ENCODE peak calls at places on chromosomes 3 and 15, in four cellular contexts. S, D, G and E are unnamed samples.

GRCh38 chr3:71380096-71380495 is 203.4 kb downstream of the FOXP1 start:
- DNase-seq in S (peak; percentile 59), D (no peak), G (no peak), E (no peak)

GRCh38 chr3:197501496-197501878 is 54.3 kb downstream of the BDH1 start:
- DNase-seq in S (no peak), D (no peak), G (no peak), E (no peak)

GRCh38 chr15:92751528-92751927 is 96.0 kb upstream of the FAM174B start:
- DNase-seq in S (no peak), D (peak; percentile 48), G (no peak), E (no peak)

GRCh38 chr3:188559069-188559410 is 405.1 kb downstream of the LPP start:
- DNase-seq in S (no peak), D (no peak), G (no peak), E (no peak)

GRCh38 chr3:36409862-36410261 is 29.6 kb downstream of the STAC start:
- DNase-seq in S (no peak), D (no peak), G (no peak), E (no peak)

GRCh38 chr3:197224034-197224444 is 74.4 kb downstream of the DLG1 start:
- DNase-seq in S (no peak), D (peak; percentile 37), G (peak; percentile 68), E (no peak)

GRCh38 chr15:92616621-92617179 is 38.9 kb downstream of the FAM174B start:
- DNase-seq in S (peak; percentile 51), D (no peak), G (no peak), E (no peak)

GRCh38 chr3:7190094-7190493 is 329.2 kb downstream of the GRM7 start:
- DNase-seq in S (no peak), D (no peak), G (no peak), E (no peak)

GRCh38 chr15:40266828-40267304 is 16.0 kb downstream of the ANKRD63 start:
- DNase-seq in S (no peak), D (peak; percentile 96), G (peak; percentile 94), E (no peak)

GRCh38 chr3:46931631-46932441 is 44.7 kb downstream of the CCDC12 start:
- DNase-seq in S (no peak), D (no peak), G (peak; percentile 69), E (no peak)

GRCh38 chr15:83324799-83325198 is 40.3 kb upstream of the BNC1 start:
- DNase-seq in S (no peak), D (peak; percentile 61), G (no peak), E (no peak)

GRCh38 chr3:189146842-189147241 is 24.9 kb upstream of the TPRG1 start:
- DNase-seq in S (no peak), D (peak; percentile 11), G (no peak), E (no peak)

GRCh38 chr3:176663819-176664218 is 533.5 kb downstream of the TBL1XR1 start:
- DNase-seq in S (no peak), D (peak; percentile 34), G (peak; percentile 79), E (no peak)

GRCh38 chr3:105828703-105829102 is 40.1 kb downstream of the CBLB start:
- DNase-seq in S (no peak), D (no peak), G (peak; percentile 37), E (no peak)

GRCh38 chr15:64146885-64147681 is 4.4 kb upstream of the SNX22 start:
- DNase-seq in S (peak; percentile 58), D (no peak), G (no peak), E (no peak)

GRCh38 chr15:77998592-77998991 is 78.9 kb downstream of the TBC1D2B start:
- DNase-seq in S (no peak), D (no peak), G (no peak), E (no peak)

GRCh38 chr15:77992356-77993222 is 84.9 kb downstream of the TBC1D2B start:
- DNase-seq in S (no peak), D (no peak), G (no peak), E (no peak)

GRCh38 chr15:77991029-77991406 is 86.5 kb downstream of the TBC1D2B start:
- DNase-seq in S (no peak), D (no peak), G (no peak), E (no peak)

GRCh38 chr15:77988386-77989301 is 88.9 kb downstream of the TBC1D2B start:
- DNase-seq in S (no peak), D (no peak), G (no peak), E (no peak)

GRCh38 chr15:77993374-77993911 is 84.1 kb downstream of the TBC1D2B start:
- DNase-seq in S (no peak), D (no peak), G (no peak), E (no peak)
- H3K9ac ChIP-seq in S (no peak overlapping the region), D (no peak overlapping the region), G (no peak overlapping the region), E (no peak overlapping the region)

DNA sequence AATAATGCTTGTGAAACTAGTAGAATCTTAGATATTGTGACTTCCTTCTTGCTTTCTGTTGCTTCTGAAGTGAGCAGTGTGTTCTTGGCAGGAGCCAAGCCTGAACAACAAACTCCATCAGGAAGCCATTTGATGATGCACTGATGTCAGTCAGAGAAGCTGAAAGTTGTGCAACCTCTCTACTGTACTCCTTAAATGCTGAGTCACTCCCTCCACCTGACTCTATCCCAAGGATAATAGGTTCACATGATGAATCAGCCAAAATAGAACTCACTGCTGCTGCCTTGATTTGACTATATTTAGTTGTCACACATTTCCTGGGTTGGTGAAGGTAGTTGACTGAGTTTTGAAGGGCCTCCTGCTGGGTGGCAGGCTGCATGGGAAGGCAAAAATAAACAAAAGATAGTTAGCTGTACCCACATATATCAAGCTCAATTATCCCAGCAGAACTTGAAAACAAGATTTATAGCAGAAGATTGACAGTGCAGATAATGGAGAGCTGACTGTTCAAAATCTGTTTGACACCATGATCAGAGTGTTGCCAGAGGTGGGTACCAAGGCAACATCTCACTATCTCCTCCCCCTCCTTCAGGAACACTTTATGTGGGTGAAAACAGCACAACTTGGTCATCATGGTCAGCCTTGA is 328.4 kb upstream of the DPH6 start:
- DNase-seq in S (no peak), D (peak; percentile 92), G (peak; percentile 58), E (no peak)
- H3K27ac ChIP-seq in S (no peak overlapping the region), D (peak overlapping the region; percentile 39), G (no peak overlapping the region), E (no peak overlapping the region)

GRCh38 chr15:41865490-41866055 is 26.9 kb downstream of the PLA2G4B start:
- DNase-seq in S (no peak), D (no peak), G (no peak), E (no peak)
- H3K9ac ChIP-seq in S (no peak overlapping the region), D (no peak overlapping the region), G (no peak overlapping the region), E (no peak overlapping the region)

DNA sequence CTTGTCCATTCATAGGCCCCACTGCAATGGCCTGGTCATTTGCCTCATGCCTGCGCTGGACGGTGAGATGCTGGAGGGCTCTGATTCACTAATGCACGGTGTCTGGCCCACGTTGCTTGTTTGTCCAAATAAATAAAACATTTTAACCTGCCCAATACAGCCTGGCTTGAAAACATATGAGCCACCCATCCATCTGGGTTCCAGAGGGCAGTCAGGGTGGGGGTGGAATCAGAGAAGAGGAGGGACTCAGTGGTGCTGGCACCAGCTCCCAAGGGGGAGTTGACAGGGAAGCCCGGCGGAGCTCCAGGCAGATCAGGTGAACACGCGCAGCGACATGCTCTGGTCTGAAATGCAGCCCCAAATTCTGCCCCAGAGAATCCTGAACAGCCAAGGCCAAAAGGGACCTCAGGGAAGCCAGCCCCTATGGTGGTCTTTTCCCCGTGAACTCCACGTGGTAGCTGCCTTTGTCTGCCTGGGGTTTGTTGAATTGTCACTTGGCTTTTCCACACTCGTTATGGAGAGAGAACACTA is 265.2 kb downstream of the UACA start:
- DNase-seq in S (no peak), D (no peak), G (no peak), E (no peak)
- H3K27ac ChIP-seq in S (no peak overlapping the region), D (no peak overlapping the region), G (no peak overlapping the region), E (no peak overlapping the region)

GRCh38 chr3:51968883-51969674 is 1.8 kb upstream of the PCBP4 start:
- DNase-seq in S (peak; percentile 64), D (no peak), G (no peak), E (peak; percentile 67)
- H3K9ac ChIP-seq in S (peak overlapping the region; percentile 36), D (no peak overlapping the region), G (no peak overlapping the region), E (no peak overlapping the region)

DNA sequence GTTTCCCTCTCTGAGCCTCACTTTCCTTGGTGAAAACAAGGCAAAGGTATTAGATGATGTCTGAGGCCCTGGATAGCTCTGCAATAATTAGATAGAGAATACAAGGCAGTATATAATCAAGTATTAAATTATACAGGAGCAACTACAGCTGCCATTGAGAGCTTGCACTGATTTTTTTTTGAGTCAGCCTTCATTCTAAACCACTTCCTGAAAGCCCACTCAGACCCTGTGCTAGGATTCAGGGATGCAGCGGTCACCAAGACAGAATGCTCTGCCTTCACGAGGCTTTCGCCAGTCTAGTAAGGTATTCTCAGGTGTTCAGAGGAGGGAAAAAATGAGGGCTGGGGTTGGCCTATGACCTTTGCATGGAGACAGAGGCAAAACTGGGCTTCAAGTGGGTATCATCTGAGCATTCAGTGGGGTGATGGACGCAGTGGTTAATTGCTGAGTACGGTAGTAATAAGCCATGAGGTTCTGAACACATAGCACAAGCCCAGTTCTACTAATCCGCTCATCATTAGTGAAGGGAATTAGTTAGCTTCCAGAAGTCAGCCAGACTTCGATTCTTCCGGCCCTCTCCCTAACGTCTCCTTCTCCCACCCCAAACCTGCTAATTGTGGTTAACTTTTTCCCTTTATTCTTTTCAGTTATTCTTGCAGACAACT is 3.6 kb downstream of the VGLL4 start:
- DNase-seq in S (no peak), D (no peak), G (no peak), E (no peak)
- H3K27ac ChIP-seq in S (no peak overlapping the region), D (peak overlapping the region; percentile 22), G (no peak overlapping the region), E (no peak overlapping the region)

GRCh38 chr3:129278439-129278969 is at the start of gene HMCES:
- DNase-seq in S (peak; percentile 98), D (peak; percentile 89), G (peak; percentile 91), E (peak; percentile 94)

GRCh38 chr3:129280183-129280582 is 1.5 kb downstream of the HMCES start:
- DNase-seq in S (no peak), D (no peak), G (no peak), E (no peak)

GRCh38 chr3:129277829-129278271 is 820 bp upstream of the HMCES start:
- DNase-seq in S (peak; percentile 64), D (no peak), G (peak; percentile 42), E (peak; percentile 39)

GRCh38 chr3:129278970-129279906 is 568 bp downstream of the HMCES start:
- DNase-seq in S (peak; percentile 87), D (peak; percentile 78), G (peak; percentile 81), E (peak; percentile 76)

GRCh38 chr3:129276385-129276784 is 2.3 kb upstream of the HMCES start:
- DNase-seq in S (no peak), D (no peak), G (no peak), E (no peak)
- H3K9ac ChIP-seq in S (no peak overlapping the region), D (no peak overlapping the region), G (no peak overlapping the region), E (no peak overlapping the region)